ENCODE peak calls at places on chromosomes 2 and 18, in four cellular contexts. Z is GM12865, R is M059J, X is tibial artery. N is an unnamed sample.
A peak's percentile ranks its signal among the peaks of the same experiment; 100 is the strongest.

GRCh38 chr2:134689303-134689702 is 29.5 kb downstream of the TMEM163 start:
- DNase-seq in R (no peak), Z (no peak), X (no peak), N (no peak)

GRCh38 chr18:10946058-10946457 is 203.3 kb downstream of the PIEZO2 start:
- DNase-seq in Z (no peak), R (no peak), X (no peak), N (no peak)

GRCh38 chr2:24365051-24365450 is 4.7 kb upstream of the ITSN2 start:
- DNase-seq in Z (peak; percentile 88), R (no peak), X (peak; percentile 92), N (peak; percentile 93)

GRCh38 chr2:184835081-184835728 is 236.9 kb downstream of the ZNF804A start:
- DNase-seq in X (no peak), R (no peak), Z (no peak), N (no peak)

GRCh38 chr2:45964945-45965344 is 313.5 kb downstream of the PRKCE start:
- DNase-seq in Z (no peak), X (no peak), R (no peak), N (no peak)

GRCh38 chr2:10844083-10844482 is 31.5 kb upstream of the PDIA6 start:
- DNase-seq in Z (no peak), R (peak; percentile 48), X (peak; percentile 29), N (peak; percentile 85)

GRCh38 chr2:200483729-200484198 is 26.1 kb downstream of the KCTD18 start:
- DNase-seq in X (no peak), Z (peak; percentile 71), R (peak; percentile 29), N (no peak)

GRCh38 chr2:27965841-27966240 is 75.3 kb downstream of the BABAM2 start:
- DNase-seq in Z (no peak), R (peak; percentile 42), X (no peak), N (no peak)

GRCh38 chr2:170897108-170897507 is 31.9 kb upstream of the GORASP2 start:
- DNase-seq in Z (no peak), R (no peak), X (no peak), N (no peak)

GRCh38 chr2:174124171-174124570 is 124.2 kb downstream of the OLA1 start:
- DNase-seq in R (no peak), X (no peak), Z (peak; percentile 25), N (no peak)

GRCh38 chr18:52607985-52608384 is 268.0 kb downstream of the DCC start:
- DNase-seq in R (no peak), X (no peak), Z (no peak), N (no peak)

GRCh38 chr2:45543257-45543656 is 67.8 kb downstream of the SRBD1 start:
- DNase-seq in X (no peak), Z (no peak), R (no peak), N (no peak)

GRCh38 chr2:1891147-1891546 is 146.8 kb upstream of the PXDN start:
- DNase-seq in X (no peak), R (no peak), Z (no peak), N (no peak)

GRCh38 chr18:36942264-36942663 is 113.3 kb downstream of the KIAA1328 start:
- DNase-seq in R (peak; percentile 3), X (no peak), Z (peak; percentile 57), N (no peak)

GRCh38 chr2:196278491-196278911 is 107.1 kb upstream of the STK17B start:
- DNase-seq in Z (no peak), R (peak; percentile 72), X (no peak), N (no peak)

GRCh38 chr2:217856159-217856558 is 146.6 kb downstream of the TNS1 start:
- DNase-seq in X (no peak), Z (no peak), R (no peak), N (no peak)

GRCh38 chr2:101617786-101618185 is 79.7 kb upstream of the MAP4K4 start:
- DNase-seq in R (no peak), Z (no peak), X (no peak), N (no peak)

GRCh38 chr2:63790491-63790890 is 51.2 kb upstream of the UGP2 start:
- DNase-seq in Z (no peak), X (no peak), R (no peak), N (no peak)

GRCh38 chr18:22734812-22735627 is 198.1 kb upstream of the RBBP8 start:
- DNase-seq in Z (no peak), R (no peak), X (no peak), N (no peak)

GRCh38 chr2:237875234-237876055 is 16.0 kb downstream of the RAMP1 start:
- DNase-seq in X (peak; percentile 11), R (no peak), Z (no peak), N (no peak)

GRCh38 chr2:150485114-150485870 is 2.2 kb downstream of the RND3 start:
- DNase-seq in X (peak; percentile 71), Z (peak; percentile 36), R (peak; percentile 75), N (peak; percentile 82)

GRCh38 chr2:133271105-133271504 is 297.2 kb downstream of the NCKAP5 start:
- DNase-seq in R (no peak), X (no peak), Z (no peak), N (no peak)

GRCh38 chr2:25586726-25587144 is 86.6 kb downstream of the DTNB start:
- DNase-seq in X (no peak), R (peak; percentile 55), Z (peak; percentile 91), N (no peak)

GRCh38 chr2:39141346-39142011 is 20.6 kb upstream of the SOS1 start:
- DNase-seq in X (no peak), Z (peak; percentile 34), R (peak; percentile 49), N (no peak)

GRCh38 chr2:176553685-176554106 is 284.5 kb downstream of the MTX2 start:
- DNase-seq in R (peak; percentile 79), Z (peak; percentile 15), X (peak; percentile 63), N (peak; percentile 63)

GRCh38 chr2:116980354-116980753 is 834.1 kb upstream of the DDX18 start:
- DNase-seq in R (no peak), X (no peak), Z (no peak), N (no peak)

GRCh38 chr2:113240150-113240914 is 38.4 kb downstream of the PAX8 start:
- DNase-seq in Z (no peak), R (peak; percentile 92), X (peak; percentile 89), N (peak; percentile 96)

GRCh38 chr18:10170375-10170774 is 256.6 kb downstream of the VAPA start:
- DNase-seq in Z (no peak), R (no peak), X (no peak), N (no peak)

GRCh38 chr18:54162431-54162830 is 62.0 kb downstream of the MBD2 start:
- DNase-seq in R (peak; percentile 86), Z (no peak), X (no peak), N (no peak)

N was measured in right atrium auricular region.